ENCODE peak calls at places on chromosomes 5 and 9, in eight cellular contexts. H is PC-3; X is naive thymus-derived CD4-positive, alpha-beta T cell; N is AG10803; R is lung; G is GM06990; P is fibroblast of pulmonary artery; E is NB4. D is an unnamed sample.

GRCh38 chr5:123454236-123454911 is 31.2 kb upstream of the CEP120 start:
- DNase-seq in H (peak), X (no peak), N (no peak), R (no peak), G (no peak), P (peak), E (peak), D (no peak)

GRCh38 chr5:54936201-54936600 is 49.2 kb downstream of the ESM1 start:
- DNase-seq in H (no peak), X (no peak), N (no peak), R (no peak), G (no peak), P (peak), E (no peak), D (no peak)

GRCh38 chr5:122126177-122126701 is 3.1 kb upstream of the ZNF474 start:
- DNase-seq in H (no peak), X (no peak), N (peak), R (no peak), G (no peak), P (peak), E (no peak), D (peak)

GRCh38 chr9:76216161-76216649 is 178.0 kb downstream of the RFK start:
- DNase-seq in H (peak), X (no peak), N (peak), R (no peak), G (no peak), P (peak), E (peak), D (peak)

GRCh38 chr5:120396186-120396585 is 67.9 kb upstream of the PRR16 start:
- DNase-seq in H (peak), X (no peak), N (peak), R (no peak), G (no peak), P (peak), E (no peak), D (peak)

GRCh38 chr9:116958886-116959285 is 271.8 kb downstream of the TRIM32 start:
- DNase-seq in H (no peak), X (no peak), N (no peak), R (no peak), G (no peak), P (no peak), E (no peak), D (no peak)

GRCh38 chr5:137146402-137146889 is 352.7 kb downstream of the SPOCK1 start:
- DNase-seq in H (peak), X (no peak), N (peak), R (no peak), G (no peak), P (peak), E (no peak), D (peak)

GRCh38 chr9:129353697-129354336 is 175.8 kb upstream of the IER5L start:
- DNase-seq in H (no peak), X (no peak), N (peak), R (no peak), G (no peak), P (no peak), E (no peak), D (no peak)

GRCh38 chr9:113915817-113916474 is 39.8 kb downstream of the ZNF618 start:
- DNase-seq in H (no peak), X (no peak), N (no peak), R (no peak), G (no peak), P (no peak), E (no peak), D (no peak)

GRCh38 chr9:89882876-89883275 is 278.1 kb downstream of the GADD45G start:
- DNase-seq in H (no peak), X (no peak), N (no peak), R (no peak), G (no peak), P (no peak), E (no peak), D (no peak)

GRCh38 chr9:3662671-3663070 is 136.9 kb upstream of the RFX3 start:
- DNase-seq in H (no peak), X (no peak), N (peak), R (no peak), G (no peak), P (peak), E (no peak), D (no peak)

GRCh38 chr9:8860925-8861324 is 1061.3 kb upstream of the DMAC1 start:
- DNase-seq in H (no peak), X (no peak), N (no peak), R (no peak), G (no peak), P (peak), E (no peak), D (peak)

GRCh38 chr5:53160895-53161294 is 51.3 kb upstream of the MOCS2 start:
- DNase-seq in H (no peak), X (no peak), N (no peak), R (no peak), G (no peak), P (no peak), E (no peak), D (no peak)

GRCh38 chr5:65481171-65481575 is 547 bp downstream of the ADAMTS6 start:
- DNase-seq in H (no peak), X (no peak), N (no peak), R (no peak), G (no peak), P (peak), E (no peak), D (no peak)

GRCh38 chr5:66932446-66932845 is 264.2 kb downstream of the CD180 start:
- DNase-seq in H (no peak), X (no peak), N (peak), R (no peak), G (no peak), P (no peak), E (no peak), D (no peak)

GRCh38 chr5:67003906-67004729 is 192.5 kb downstream of the CD180 start:
- DNase-seq in H (peak), X (peak), N (peak), R (peak), G (peak), P (peak), E (peak), D (peak)

GRCh38 chr9:133870598-133871595 is 121.2 kb downstream of the VAV2 start:
- DNase-seq in H (no peak), X (no peak), N (no peak), R (no peak), G (no peak), P (no peak), E (no peak), D (no peak)

GRCh38 chr9:68548241-68548640 is 7.6 kb upstream of the TMEM252 start:
- DNase-seq in H (no peak), X (no peak), N (no peak), R (no peak), G (no peak), P (no peak), E (no peak), D (no peak)

GRCh38 chr5:2018390-2018724 is 135.6 kb upstream of the IRX4 start:
- DNase-seq in H (no peak), X (no peak), N (no peak), R (no peak), G (no peak), P (no peak), E (no peak), D (no peak)

GRCh38 chr5:83711982-83712601 is 8.6 kb downstream of the HAPLN1 start:
- DNase-seq in H (peak), X (no peak), N (peak), R (no peak), G (no peak), P (peak), E (peak), D (no peak)

GRCh38 chr9:89497181-89497963 is 541 bp downstream of the SEMA4D start:
- DNase-seq in H (no peak), X (no peak), N (no peak), R (no peak), G (peak), P (no peak), E (peak), D (no peak)

GRCh38 chr5:90709323-90710148 is 150.9 kb downstream of the ADGRV1 start:
- DNase-seq in H (peak), X (no peak), N (peak), R (peak), G (no peak), P (peak), E (peak), D (peak)

GRCh38 chr5:78500028-78500427 is 139.6 kb downstream of the SCAMP1 start:
- DNase-seq in H (no peak), X (no peak), N (peak), R (no peak), G (no peak), P (no peak), E (no peak), D (no peak)

GRCh38 chr5:61308699-61309098 is 23.4 kb upstream of the ZSWIM6 start:
- DNase-seq in H (no peak), X (no peak), N (no peak), R (no peak), G (no peak), P (no peak), E (no peak), D (no peak)

GRCh38 chr9:94875300-94876063 is 149.0 kb downstream of the AOPEP start:
- DNase-seq in H (no peak), X (no peak), N (no peak), R (no peak), G (peak), P (no peak), E (no peak), D (no peak)

GRCh38 chr5:168685566-168685965 is 106.4 kb upstream of the PANK3 start:
- DNase-seq in H (no peak), X (no peak), N (no peak), R (no peak), G (no peak), P (no peak), E (no peak), D (no peak)

GRCh38 chr9:105282870-105283621 is 38.6 kb downstream of the SLC44A1 start:
- DNase-seq in H (no peak), X (no peak), N (no peak), R (no peak), G (no peak), P (no peak), E (no peak), D (no peak)

GRCh38 chr5:140344683-140345423 is 1.6 kb downstream of the HBEGF start:
- DNase-seq in H (peak), X (no peak), N (no peak), R (no peak), G (no peak), P (no peak), E (peak), D (no peak)

GRCh38 chr9:88396836-88397577 is 8.8 kb downstream of the SPIN1 start:
- DNase-seq in H (no peak), X (no peak), N (peak), R (no peak), G (no peak), P (peak), E (no peak), D (no peak)

DNA sequence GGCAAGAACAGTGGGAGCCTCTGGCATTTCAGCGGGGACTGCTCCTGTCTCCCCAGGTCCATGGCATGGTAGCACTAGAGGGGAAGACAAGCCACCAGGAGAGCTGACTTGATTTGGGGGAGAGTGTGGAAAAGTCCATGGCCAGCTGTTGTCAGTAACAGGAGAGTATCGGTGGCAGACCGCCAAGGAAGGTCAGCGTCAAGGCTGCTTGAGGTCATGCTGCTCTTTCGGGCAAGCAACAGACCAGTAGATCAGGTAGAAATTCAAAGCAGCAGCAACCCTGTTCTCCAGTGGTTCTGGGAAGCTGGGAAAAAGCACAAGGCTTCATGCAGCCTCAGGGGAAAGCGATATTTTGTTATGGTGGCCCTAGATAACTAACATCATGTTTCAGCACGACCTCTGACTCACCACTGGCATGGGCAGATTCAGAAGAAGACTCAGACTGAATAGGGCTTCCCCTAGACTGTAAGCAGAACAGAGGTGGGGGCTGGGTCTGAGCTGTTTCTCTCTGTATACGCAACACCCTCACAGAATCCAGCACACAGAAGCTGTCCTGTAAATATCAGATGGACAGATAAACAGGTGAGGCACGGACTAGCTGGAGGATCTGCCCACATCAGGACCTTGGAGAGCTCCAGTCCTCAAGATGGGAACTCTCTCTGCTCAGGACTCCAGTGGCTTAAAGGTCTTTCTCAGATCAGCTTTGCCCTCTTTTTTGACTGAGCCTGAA is 35.2 kb upstream of the PLEKHG4B start:
- DNase-seq in H (peak), X (no peak), N (peak), R (peak), G (no peak), P (peak), E (peak), D (no peak)
- H3K4me3 ChIP-seq in H (no peak), X (no peak), N (no peak), R (no peak), G (no peak), P (no peak), E (no peak), D (no peak)

DNA sequence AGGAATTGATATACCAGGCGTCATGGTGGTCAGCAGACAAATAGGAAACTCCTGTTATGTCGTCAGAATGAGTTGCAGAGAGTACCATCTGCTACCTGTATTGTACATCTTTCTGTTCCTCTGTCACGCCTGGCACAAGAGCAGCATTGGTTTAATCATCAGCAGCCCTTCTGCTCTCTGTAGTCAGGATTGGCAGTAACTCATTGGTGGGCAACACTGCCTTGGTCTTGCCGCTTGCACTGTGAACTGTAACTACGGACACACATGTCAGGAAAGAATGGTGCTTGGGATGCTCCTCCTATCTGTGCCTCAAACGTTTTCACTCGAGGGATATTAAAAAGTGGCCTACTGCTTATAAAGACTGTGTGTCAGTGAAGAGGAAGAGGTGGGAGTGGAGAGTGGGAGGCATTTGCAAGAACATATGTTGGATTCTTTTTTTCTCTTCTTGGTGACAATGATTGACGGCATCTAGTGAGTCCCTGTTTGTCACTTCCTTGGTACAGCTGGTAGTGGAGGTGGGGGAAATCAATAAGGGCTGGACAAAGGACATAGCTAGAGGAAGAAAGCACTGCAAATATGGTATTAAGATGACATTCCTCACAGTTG is 76.6 kb downstream of the F2RL2 start:
- DNase-seq in H (no peak), X (no peak), N (no peak), R (no peak), G (peak), P (no peak), E (peak), D (no peak)
- H3K4me3 ChIP-seq in H (no peak), X (peak), N (no peak), R (no peak), G (peak), P (no peak), E (no peak), D (no peak)

GRCh38 chr9:107261106-107261505 is 22.0 kb upstream of the RAD23B start:
- DNase-seq in H (no peak), X (no peak), N (no peak), R (no peak), G (no peak), P (no peak), E (no peak), D (no peak)
- H3K4me3 ChIP-seq in H (no peak), X (no peak), N (no peak), R (no peak), G (no peak), P (no peak), E (no peak), D (no peak)

GRCh38 chr9:37200572-37201005 is 80.2 kb downstream of the ZCCHC7 start:
- DNase-seq in H (peak), X (no peak), N (peak), R (no peak), G (no peak), P (peak), E (peak), D (peak)

GRCh38 chr9:37198034-37198718 is 77.8 kb downstream of the ZCCHC7 start:
- DNase-seq in H (no peak), X (no peak), N (no peak), R (no peak), G (no peak), P (no peak), E (peak), D (no peak)

GRCh38 chr9:37198831-37199230 is 78.5 kb downstream of the ZCCHC7 start:
- DNase-seq in H (no peak), X (no peak), N (no peak), R (no peak), G (peak), P (no peak), E (no peak), D (no peak)

GRCh38 chr9:37201581-37201980 is 81.2 kb downstream of the ZCCHC7 start:
- DNase-seq in H (no peak), X (no peak), N (no peak), R (no peak), G (no peak), P (no peak), E (no peak), D (no peak)

GRCh38 chr9:37197158-37198033 is 77.0 kb downstream of the ZCCHC7 start:
- DNase-seq in H (peak), X (no peak), N (no peak), R (no peak), G (peak), P (peak), E (peak), D (no peak)
- H3K4me3 ChIP-seq in H (no peak), X (no peak), N (no peak), R (no peak), G (peak), P (no peak), E (peak), D (no peak)

DNA sequence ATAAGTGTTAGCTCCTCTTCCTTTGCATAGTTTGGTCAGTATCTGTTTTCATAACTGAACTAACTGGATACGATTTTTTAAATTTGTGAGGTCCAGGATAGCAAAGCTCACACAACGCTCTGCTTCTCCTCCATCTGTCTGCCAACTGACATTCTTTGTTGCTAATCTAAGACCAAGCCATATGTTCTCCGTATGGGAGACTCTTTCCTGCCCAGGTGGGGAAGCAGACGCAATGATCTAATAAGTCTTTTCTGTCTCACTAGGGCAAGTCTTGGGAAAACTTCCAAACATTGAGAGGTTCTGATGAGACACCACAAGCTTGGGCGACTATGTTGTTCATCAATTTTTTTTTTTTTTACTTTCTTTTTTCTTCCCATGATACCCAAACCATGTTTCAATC is 558.5 kb downstream of the EFNA5 start:
- DNase-seq in H (no peak), X (no peak), N (no peak), R (no peak), G (no peak), P (no peak), E (no peak), D (no peak)
- H3K4me3 ChIP-seq in H (no peak), X (no peak), N (no peak), R (no peak), G (no peak), P (no peak), E (no peak), D (no peak)

DNA sequence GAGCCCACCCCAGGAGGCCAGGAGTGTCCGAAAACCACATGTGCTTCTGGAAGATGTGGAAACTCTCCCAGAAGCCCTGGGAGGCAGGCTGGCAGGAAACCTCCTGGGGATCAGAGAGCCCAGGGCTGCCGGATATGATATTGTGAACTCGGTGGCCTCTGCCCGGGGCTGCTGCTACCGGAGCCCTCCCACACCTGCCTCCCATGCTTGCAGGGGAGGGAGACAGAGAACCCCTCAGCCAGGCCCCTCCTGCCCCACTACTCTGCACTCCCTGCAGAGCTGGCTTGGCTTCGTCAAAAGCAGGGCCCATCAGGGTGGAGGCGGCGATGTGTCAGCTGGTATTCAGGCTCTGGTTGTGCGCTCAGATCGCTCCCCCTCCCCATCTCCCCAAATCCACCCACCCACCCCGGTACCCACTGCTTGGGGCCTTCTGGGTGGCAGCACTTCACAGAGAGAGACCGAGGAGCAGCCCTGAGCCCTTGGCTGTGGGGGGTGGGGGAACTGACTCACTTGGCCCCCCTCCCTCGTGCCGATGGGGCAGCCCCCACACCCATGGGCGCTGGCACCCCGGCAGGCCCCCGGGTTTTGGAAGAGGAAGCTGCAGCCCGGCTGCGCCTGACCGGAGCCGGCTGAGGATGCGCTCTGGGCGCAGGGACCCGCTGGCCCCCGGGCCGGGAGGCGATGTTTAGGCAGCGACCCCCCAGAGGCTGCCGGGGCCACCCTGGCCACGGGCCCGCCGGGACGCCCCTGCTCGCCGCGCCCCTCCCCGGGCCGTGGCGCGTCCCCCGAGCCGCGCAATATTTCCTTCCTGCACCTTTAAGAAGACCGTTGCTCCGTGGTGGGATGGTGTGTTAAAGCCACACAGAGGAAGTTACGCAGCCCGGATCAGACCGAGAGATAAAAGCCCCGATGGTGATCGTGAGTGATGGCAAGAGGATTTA is 786 bp upstream of the NTNG2 start:
- DNase-seq in H (peak), X (no peak), N (peak), R (no peak), G (no peak), P (peak), E (peak), D (no peak)
- H3K4me3 ChIP-seq in H (peak), X (peak), N (peak), R (peak), G (peak), P (peak), E (peak), D (peak)

GRCh38 chr5:138340008-138340407 is 1.9 kb downstream of the FAM53C start:
- DNase-seq in H (no peak), X (no peak), N (no peak), R (no peak), G (no peak), P (no peak), E (no peak), D (no peak)
- H3K4me3 ChIP-seq in H (peak), X (peak), N (peak), R (no peak), G (peak), P (peak), E (peak), D (peak)

D was measured in skeletal muscle cell.